ENCODE peak calls at places on chromosomes 13 and 19, in six cellular contexts. One of them, this sample, is unnamed.
A peak's percentile ranks its signal among the peaks of the same experiment; 100 is the strongest.

GRCh38 chr13:99496322-99497142 is 4.7 kb upstream of the TM9SF2 start:
- DNase-seq in A549: peak; percentile 84
- DNase-seq in K562: peak; percentile 34
- DNase-seq in upper lobe of left lung: peak; percentile 76
- DNase-seq in ovary: peak; percentile 49
- DNase-seq in stomach: peak; percentile 81
- DNase-seq in this sample: peak; percentile 84

GRCh38 chr13:41199526-41199925 is 5.2 kb upstream of the KBTBD7 start:
- DNase-seq in A549: no peak
- DNase-seq in K562: no peak
- DNase-seq in upper lobe of left lung: no peak
- DNase-seq in ovary: no peak
- DNase-seq in stomach: no peak
- DNase-seq in this sample: no peak

GRCh38 chr19:18282788-18283141 is 1.3 kb upstream of the JUND start:
- DNase-seq in A549: peak; percentile 65
- DNase-seq in K562: peak; percentile 39
- DNase-seq in upper lobe of left lung: no peak
- DNase-seq in ovary: no peak
- DNase-seq in stomach: no peak
- DNase-seq in this sample: no peak

GRCh38 chr19:18437481-18438330 is at the start of gene ISYNA1:
- DNase-seq in A549: peak; percentile 69
- DNase-seq in K562: peak; percentile 91
- DNase-seq in upper lobe of left lung: no peak
- DNase-seq in ovary: peak; percentile 86
- DNase-seq in stomach: peak; percentile 62
- DNase-seq in this sample: no peak

GRCh38 chr19:54245936-54246335 is 3.3 kb upstream of the LILRA6 start:
- DNase-seq in A549: no peak
- DNase-seq in K562: no peak
- DNase-seq in upper lobe of left lung: no peak
- DNase-seq in ovary: no peak
- DNase-seq in stomach: no peak
- DNase-seq in this sample: no peak

GRCh38 chr13:45086484-45086883 is 33.8 kb upstream of the GTF2F2 start:
- DNase-seq in A549: no peak
- DNase-seq in K562: no peak
- DNase-seq in upper lobe of left lung: no peak
- DNase-seq in ovary: no peak
- DNase-seq in stomach: no peak
- DNase-seq in this sample: no peak

GRCh38 chr13:44768775-44769578 is 192.8 kb upstream of the TSC22D1 start:
- DNase-seq in A549: no peak
- DNase-seq in K562: no peak
- DNase-seq in upper lobe of left lung: no peak
- DNase-seq in ovary: no peak
- DNase-seq in stomach: no peak
- DNase-seq in this sample: no peak

GRCh38 chr19:8526345-8527062 is 12.5 kb upstream of the ZNF414 start:
- DNase-seq in A549: peak; percentile 86
- DNase-seq in K562: peak; percentile 84
- DNase-seq in upper lobe of left lung: peak; percentile 86
- DNase-seq in ovary: peak; percentile 97
- DNase-seq in stomach: peak; percentile 93
- DNase-seq in this sample: peak; percentile 95

GRCh38 chr19:42229855-42230331 is 9.8 kb downstream of the ZNF526 start:
- DNase-seq in A549: peak; percentile 65
- DNase-seq in K562: peak; percentile 86
- DNase-seq in upper lobe of left lung: no peak
- DNase-seq in ovary: no peak
- DNase-seq in stomach: no peak
- DNase-seq in this sample: no peak

GRCh38 chr13:30165791-30166190 is 141.6 kb downstream of the KATNAL1 start:
- DNase-seq in A549: no peak
- DNase-seq in K562: no peak
- DNase-seq in upper lobe of left lung: no peak
- DNase-seq in ovary: no peak
- DNase-seq in stomach: no peak
- DNase-seq in this sample: no peak

GRCh38 chr19:38660724-38661123 is 13.3 kb downstream of the ACTN4 start:
- DNase-seq in A549: no peak
- DNase-seq in K562: no peak
- DNase-seq in upper lobe of left lung: no peak
- DNase-seq in ovary: no peak
- DNase-seq in stomach: no peak
- DNase-seq in this sample: no peak

GRCh38 chr19:794989-795658 is 2.1 kb upstream of the PTBP1 start:
- DNase-seq in A549: no peak
- DNase-seq in K562: no peak
- DNase-seq in upper lobe of left lung: no peak
- DNase-seq in ovary: peak; percentile 60
- DNase-seq in stomach: no peak
- DNase-seq in this sample: no peak

GRCh38 chr19:3572132-3572854 is 451 bp upstream of the HMG20B start:
- DNase-seq in A549: peak; percentile 99
- DNase-seq in K562: peak; percentile 98
- DNase-seq in upper lobe of left lung: peak; percentile 100
- DNase-seq in ovary: peak; percentile 99
- DNase-seq in stomach: peak; percentile 100
- DNase-seq in this sample: peak; percentile 100

GRCh38 chr19:46392837-46393236 is 20.5 kb downstream of the CCDC8 start:
- DNase-seq in A549: no peak
- DNase-seq in K562: no peak
- DNase-seq in upper lobe of left lung: no peak
- DNase-seq in ovary: no peak
- DNase-seq in stomach: no peak
- DNase-seq in this sample: no peak
- H3K27ac ChIP-seq in A549: no peak overlapping the region
- H3K27ac ChIP-seq in K562: no peak overlapping the region
- H3K27ac ChIP-seq in upper lobe of left lung: peak overlapping the region; percentile 58
- H3K27ac ChIP-seq in ovary: peak overlapping the region; percentile 42
- H3K27ac ChIP-seq in stomach: no peak overlapping the region
- H3K27ac ChIP-seq in this sample: no peak overlapping the region

DNA sequence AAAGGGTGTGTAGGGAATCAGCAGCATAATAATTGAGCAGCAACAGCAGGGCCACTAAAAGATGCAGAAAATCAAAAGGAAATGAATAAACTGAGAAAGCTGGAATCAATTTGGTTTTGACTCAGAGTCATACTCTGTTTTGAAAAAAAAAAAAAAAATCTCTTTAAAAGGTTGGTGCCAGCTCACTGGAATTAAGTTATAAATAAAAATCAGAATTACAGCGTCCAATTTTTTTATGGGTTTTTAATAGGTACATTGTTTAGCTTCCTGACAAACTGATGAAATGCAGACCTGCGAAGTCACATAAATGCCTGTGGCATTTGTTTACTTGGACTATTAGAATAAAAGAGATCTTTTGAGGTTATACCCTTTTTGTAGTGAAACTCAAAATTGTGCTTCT is 232.0 kb downstream of the COG6 start:
- DNase-seq in A549: no peak
- DNase-seq in K562: no peak
- DNase-seq in upper lobe of left lung: no peak
- DNase-seq in ovary: no peak
- DNase-seq in stomach: no peak
- DNase-seq in this sample: no peak
- TF ChIP-seq EP300 in A549: no peak
- TF ChIP-seq EP300 in K562: no peak
- TF ChIP-seq EP300 in upper lobe of left lung: no peak
- TF ChIP-seq EP300 in ovary: no peak
- TF ChIP-seq EP300 in stomach: no peak
- TF ChIP-seq EP300 in this sample: no peak

DNA sequence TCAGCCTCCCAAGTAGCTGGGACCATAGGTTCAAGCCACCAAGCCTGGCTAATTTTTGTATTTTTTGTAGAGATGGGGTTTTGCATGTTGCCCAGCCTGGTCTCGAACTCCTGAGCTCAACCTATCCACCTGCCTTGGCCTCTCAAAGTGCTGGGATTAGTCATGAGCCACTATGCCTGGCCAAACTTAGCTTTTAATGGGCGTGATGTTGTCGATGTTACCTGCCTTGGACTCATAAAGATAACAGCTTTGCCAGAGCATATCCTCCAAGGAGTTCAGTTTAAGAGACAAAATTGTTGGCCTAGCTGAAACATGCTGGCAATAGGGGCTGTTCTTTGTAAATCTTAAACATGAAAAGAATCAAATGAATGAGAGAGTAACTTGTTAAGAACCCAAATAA is 13.1 kb downstream of the POLR1D start:
- DNase-seq in A549: no peak
- DNase-seq in K562: no peak
- DNase-seq in upper lobe of left lung: no peak
- DNase-seq in ovary: no peak
- DNase-seq in stomach: no peak
- DNase-seq in this sample: no peak
- TF ChIP-seq CTCF in A549: no peak
- TF ChIP-seq CTCF in K562: no peak
- TF ChIP-seq CTCF in upper lobe of left lung: no peak
- TF ChIP-seq CTCF in ovary: no peak
- TF ChIP-seq CTCF in stomach: no peak
- TF ChIP-seq CTCF in this sample: no peak

GRCh38 chr19:44717603-44718002 is 18.7 kb downstream of the CEACAM16 start:
- DNase-seq in A549: no peak
- DNase-seq in K562: no peak
- DNase-seq in upper lobe of left lung: no peak
- DNase-seq in ovary: no peak
- DNase-seq in stomach: no peak
- DNase-seq in this sample: no peak
- H3K27ac ChIP-seq in A549: peak overlapping the region; percentile 93
- H3K27ac ChIP-seq in K562: no peak overlapping the region
- H3K27ac ChIP-seq in upper lobe of left lung: peak overlapping the region; percentile 90
- H3K27ac ChIP-seq in ovary: no peak overlapping the region
- H3K27ac ChIP-seq in stomach: peak overlapping the region; percentile 86
- H3K27ac ChIP-seq in this sample: peak overlapping the region; percentile 74

This sample was measured in sigmoid colon.